ENCODE peak calls at places on chromosomes 7 and 10, in seven cellular contexts. M is 8988T; R is sigmoid colon; U is gastrocnemius medialis; A is HCEC 1CT; C is AG08395; B is activated T-cell treated with anti-CD3 and anti-CD28 coated beads, Interleukin-2, amount 50 U/mL, for 72 hours. E is an unnamed sample.

GRCh38 chr10:61452655-61453641 is at the start of gene TMEM26:
- DNase-seq in U (no peak), B (no peak), R (peak; percentile 85), A (peak; percentile 42), M (no peak), C (peak; percentile 33), E (no peak)

GRCh38 chr7:68147621-68148238 is 1151.1 kb downstream of the TYW1 start:
- DNase-seq in B (no peak), U (no peak), M (no peak), R (no peak), A (no peak), C (no peak), E (peak; percentile 87)

GRCh38 chr7:82359426-82359825 is 84.2 kb downstream of the CACNA2D1 start:
- DNase-seq in B (no peak), A (no peak), C (no peak), R (no peak), M (no peak), U (no peak), E (no peak)

GRCh38 chr7:133165001-133165400 is 83.1 kb upstream of the CHCHD3 start:
- DNase-seq in M (no peak), B (no peak), A (no peak), R (no peak), C (no peak), U (no peak), E (no peak)

GRCh38 chr10:96292971-96293909 is 11.0 kb upstream of the DNTT start:
- DNase-seq in M (no peak), R (no peak), C (peak; percentile 45), A (peak; percentile 30), B (peak; percentile 14), U (no peak), E (no peak)

GRCh38 chr7:47361746-47362215 is 220.1 kb downstream of the TNS3 start:
- DNase-seq in B (peak; percentile 54), M (no peak), R (no peak), U (no peak), C (peak; percentile 71), A (peak; percentile 66), E (no peak)

GRCh38 chr10:29409241-29410051 is 120.6 kb downstream of the LYZL1 start:
- DNase-seq in A (peak; percentile 40), R (peak; percentile 89), B (peak; percentile 54), M (peak; percentile 59), U (peak; percentile 70), C (peak; percentile 88), E (peak; percentile 12)

GRCh38 chr10:689433-690226 is at the start of gene DIP2C:
- DNase-seq in B (no peak), R (peak; percentile 92), A (peak; percentile 72), M (peak; percentile 99), C (peak; percentile 96), U (peak; percentile 52), E (peak; percentile 38)

GRCh38 chr10:70094287-70094686 is 38.3 kb downstream of the AIFM2 start:
- DNase-seq in A (no peak), C (no peak), M (no peak), B (no peak), U (no peak), R (no peak), E (no peak)

GRCh38 chr7:142104550-142105527 is 6.7 kb upstream of the MGAM2 start:
- DNase-seq in A (peak; percentile 2), B (no peak), R (no peak), C (no peak), U (peak; percentile 26), M (no peak), E (no peak)

GRCh38 chr10:70409772-70410171 is 5.8 kb downstream of the EIF4EBP2 start:
- DNase-seq in B (no peak), R (no peak), C (no peak), U (no peak), A (no peak), M (no peak), E (no peak)

GRCh38 chr7:149625947-149626392 is 128.4 kb upstream of the ZNF746 start:
- DNase-seq in C (no peak), M (no peak), R (no peak), B (no peak), A (no peak), U (no peak), E (no peak)

GRCh38 chr7:21984042-21984441 is 38.3 kb upstream of the CDCA7L start:
- DNase-seq in U (no peak), A (peak; percentile 11), M (no peak), C (no peak), B (no peak), R (no peak), E (no peak)

GRCh38 chr10:110446277-110446676 is 51.4 kb upstream of the DUSP5 start:
- DNase-seq in U (no peak), A (no peak), R (no peak), C (no peak), B (no peak), M (no peak), E (no peak)

GRCh38 chr7:3578399-3578798 is 277.3 kb downstream of the SDK1 start:
- DNase-seq in A (no peak), B (no peak), M (no peak), R (no peak), U (no peak), C (no peak), E (no peak)

GRCh38 chr7:103394566-103394965 is 47.1 kb downstream of the PSMC2 start:
- DNase-seq in R (no peak), U (no peak), A (no peak), B (no peak), C (no peak), M (no peak), E (no peak)

GRCh38 chr10:33139191-33139646 is 181.2 kb upstream of the ITGB1 start:
- DNase-seq in B (peak; percentile 76), M (no peak), R (no peak), A (no peak), C (no peak), U (no peak), E (no peak)

GRCh38 chr10:69359089-69360025 is 57.4 kb downstream of the TACR2 start:
- DNase-seq in C (no peak), U (no peak), M (no peak), B (no peak), A (peak; percentile 49), R (no peak), E (no peak)

E was measured in NCI-H1105.